ENCODE peak calls at places on chromosomes 7 and 10, in eight cellular contexts. K is HCT116, W is endothelial cell of umbilical vein, B is suprapubic skin, G is prostate gland, C is transverse colon, Q is GM12878, E is sigmoid colon. Z is an unnamed sample.

GRCh38 chr7:2873146-2873545 is 29.0 kb upstream of the GNA12 start:
- DNase-seq in K (no peak), W (no peak), B (no peak), G (no peak), C (no peak), Q (no peak), E (no peak), Z (no peak)

GRCh38 chr7:70775570-70776156 is 356.3 kb upstream of the GALNT17 start:
- DNase-seq in K (no peak), W (no peak), B (no peak), G (no peak), C (no peak), Q (peak), E (no peak), Z (no peak)

GRCh38 chr7:593324-594115 is 73.9 kb upstream of the PDGFA start:
- DNase-seq in K (no peak), W (no peak), B (no peak), G (no peak), C (no peak), Q (peak), E (no peak), Z (no peak)

GRCh38 chr10:59954296-59954695 is 47.9 kb upstream of the CCDC6 start:
- DNase-seq in K (no peak), W (no peak), B (no peak), G (no peak), C (no peak), Q (no peak), E (no peak), Z (no peak)

GRCh38 chr10:75432176-75432575 is 752 bp downstream of the LRMDA start:
- DNase-seq in K (no peak), W (no peak), B (no peak), G (no peak), C (no peak), Q (no peak), E (no peak), Z (no peak)

GRCh38 chr7:116953727-116954442 is 584 bp downstream of the ST7 start:
- DNase-seq in K (peak), W (peak), B (peak), G (peak), C (peak), Q (no peak), E (peak), Z (peak)

GRCh38 chr7:147804032-147804431 is 786.5 kb upstream of the C7orf33 start:
- DNase-seq in K (no peak), W (no peak), B (no peak), G (no peak), C (no peak), Q (no peak), E (no peak), Z (no peak)

GRCh38 chr10:103582331-103583123 is 89.0 kb downstream of the NEURL1 start:
- DNase-seq in K (no peak), W (no peak), B (no peak), G (no peak), C (no peak), Q (no peak), E (no peak), Z (no peak)

GRCh38 chr10:101310528-101311439 is 43.2 kb upstream of the BTRC start:
- DNase-seq in K (no peak), W (no peak), B (no peak), G (no peak), C (no peak), Q (no peak), E (no peak), Z (no peak)

GRCh38 chr7:29483219-29484104 is 80.2 kb upstream of the PRR15 start:
- DNase-seq in K (no peak), W (no peak), B (no peak), G (no peak), C (no peak), Q (no peak), E (peak), Z (no peak)

GRCh38 chr10:116757246-116757645 is 14.9 kb upstream of the HSPA12A start:
- DNase-seq in K (no peak), W (no peak), B (no peak), G (no peak), C (no peak), Q (no peak), E (peak), Z (no peak)

GRCh38 chr7:130141858-130142653 is 63.1 kb downstream of the TMEM209 start:
- DNase-seq in K (no peak), W (no peak), B (no peak), G (no peak), C (no peak), Q (no peak), E (no peak), Z (no peak)

GRCh38 chr7:47783456-47784240 is 164.6 kb downstream of the PKD1L1 start:
- DNase-seq in K (peak), W (peak), B (no peak), G (no peak), C (no peak), Q (no peak), E (peak), Z (no peak)

GRCh38 chr7:129887865-129888264 is 64.9 kb downstream of the UBE2H start:
- DNase-seq in K (no peak), W (no peak), B (no peak), G (no peak), C (no peak), Q (no peak), E (no peak), Z (no peak)

GRCh38 chr10:46251857-46252847 is 34.6 kb upstream of the ANTXRL start:
- DNase-seq in K (no peak), W (no peak), B (peak), G (no peak), C (no peak), Q (no peak), E (peak), Z (peak)

GRCh38 chr7:13032524-13032923 is 345.1 kb downstream of the ARL4A start:
- DNase-seq in K (no peak), W (peak), B (no peak), G (no peak), C (no peak), Q (no peak), E (no peak), Z (no peak)

GRCh38 chr7:43769791-43770465 is 11.4 kb downstream of the BLVRA start:
- DNase-seq in K (no peak), W (no peak), B (no peak), G (no peak), C (no peak), Q (no peak), E (no peak), Z (no peak)

GRCh38 chr10:118027397-118027796 is 19.3 kb downstream of the RAB11FIP2 start:
- DNase-seq in K (no peak), W (no peak), B (no peak), G (no peak), C (no peak), Q (no peak), E (no peak), Z (no peak)

GRCh38 chr10:101060951-101061813 is 607 bp upstream of the KAZALD1 start:
- DNase-seq in K (peak), W (peak), B (peak), G (peak), C (peak), Q (peak), E (peak), Z (peak)

GRCh38 chr10:97399843-97400545 is 1.1 kb downstream of the RRP12 start:
- DNase-seq in K (peak), W (peak), B (no peak), G (peak), C (peak), Q (no peak), E (no peak), Z (no peak)

GRCh38 chr7:74453321-74454011 is at the start of gene GTF2IRD1:
- DNase-seq in K (no peak), W (peak), B (no peak), G (peak), C (peak), Q (no peak), E (peak), Z (peak)

GRCh38 chr10:690227-691161 is 1.0 kb upstream of the DIP2C start:
- DNase-seq in K (no peak), W (no peak), B (peak), G (no peak), C (no peak), Q (no peak), E (no peak), Z (no peak)

GRCh38 chr7:151381333-151382078 is 28.3 kb downstream of the WDR86 start:
- DNase-seq in K (no peak), W (no peak), B (no peak), G (no peak), C (peak), Q (no peak), E (no peak), Z (no peak)

GRCh38 chr7:101169838-101170531 is 4.6 kb upstream of the VGF start:
- DNase-seq in K (no peak), W (peak), B (peak), G (peak), C (peak), Q (no peak), E (no peak), Z (peak)

GRCh38 chr10:24825551-24825950 is 101.9 kb upstream of the ARHGAP21 start:
- DNase-seq in K (no peak), W (peak), B (no peak), G (no peak), C (no peak), Q (no peak), E (no peak), Z (no peak)

GRCh38 chr7:49852619-49853462 is 79.4 kb downstream of the VWC2 start:
- DNase-seq in K (peak), W (no peak), B (no peak), G (peak), C (peak), Q (no peak), E (no peak), Z (no peak)

GRCh38 chr7:107538001-107538400 is 25.7 kb downstream of the COG5 start:
- DNase-seq in K (no peak), W (no peak), B (no peak), G (no peak), C (peak), Q (no peak), E (no peak), Z (no peak)

GRCh38 chr10:63415635-63416244 is 50.0 kb downstream of the JMJD1C start:
- DNase-seq in K (no peak), W (peak), B (no peak), G (no peak), C (no peak), Q (no peak), E (no peak), Z (no peak)

GRCh38 chr10:48251525-48252353 is 22.8 kb downstream of the FRMPD2 start:
- DNase-seq in K (no peak), W (no peak), B (no peak), G (peak), C (peak), Q (no peak), E (peak), Z (no peak)

GRCh38 chr7:91694221-91694856 is 186.2 kb downstream of the MTERF1 start:
- DNase-seq in K (no peak), W (no peak), B (no peak), G (no peak), C (no peak), Q (no peak), E (no peak), Z (no peak)

GRCh38 chr10:323651-324293 is 188.5 kb downstream of the ZMYND11 start:
- DNase-seq in K (peak), W (peak), B (peak), G (no peak), C (peak), Q (peak), E (peak), Z (no peak)

GRCh38 chr10:131453772-131454634 is 142.5 kb upstream of the TCERG1L start:
- DNase-seq in K (peak), W (no peak), B (peak), G (peak), C (peak), Q (no peak), E (no peak), Z (peak)

GRCh38 chr7:51058764-51059163 is 257.8 kb downstream of the COBL start:
- DNase-seq in K (no peak), W (no peak), B (no peak), G (no peak), C (no peak), Q (no peak), E (no peak), Z (no peak)

GRCh38 chr7:87001214-87001613 is 58.2 kb downstream of the ELAPOR2 start:
- DNase-seq in K (no peak), W (peak), B (no peak), G (no peak), C (no peak), Q (no peak), E (no peak), Z (no peak)

GRCh38 chr10:55410415-55410885 is 609.4 kb upstream of the PCDH15 start:
- DNase-seq in K (no peak), W (peak), B (no peak), G (peak), C (peak), Q (no peak), E (no peak), Z (peak)

GRCh38 chr10:78457804-78458483 is 424.3 kb downstream of the RPS24 start:
- DNase-seq in K (no peak), W (peak), B (no peak), G (no peak), C (no peak), Q (no peak), E (peak), Z (no peak)

GRCh38 chr7:21996641-21997040 is 50.9 kb upstream of the CDCA7L start:
- DNase-seq in K (no peak), W (peak), B (no peak), G (no peak), C (no peak), Q (no peak), E (no peak), Z (no peak)

GRCh38 chr7:153564391-153564790 is 487.8 kb upstream of the DPP6 start:
- DNase-seq in K (no peak), W (no peak), B (no peak), G (no peak), C (no peak), Q (no peak), E (no peak), Z (no peak)

GRCh38 chr7:117025891-117026290 is 72.6 kb downstream of the ST7 start:
- DNase-seq in K (no peak), W (peak), B (no peak), G (no peak), C (no peak), Q (no peak), E (no peak), Z (no peak)

GRCh38 chr10:133276435-133277201 is at the start of gene ADAM8:
- DNase-seq in K (no peak), W (no peak), B (no peak), G (no peak), C (peak), Q (no peak), E (no peak), Z (no peak)
- TF ChIP-seq POLR2A in K (no peak), W (no peak), B (no peak), G (peak), C (no peak), Q (peak), E (no peak), Z (no peak)

GRCh38 chr7:99453105-99453504 is 12.9 kb downstream of the ATP5MF start:
- DNase-seq in K (no peak), W (no peak), B (no peak), G (no peak), C (no peak), Q (no peak), E (no peak), Z (no peak)
- TF ChIP-seq POLR2AphosphoS5 in K (no peak), W (no peak), B (no peak), G (no peak), C (no peak), Q (no peak), E (no peak), Z (no peak)

DNA sequence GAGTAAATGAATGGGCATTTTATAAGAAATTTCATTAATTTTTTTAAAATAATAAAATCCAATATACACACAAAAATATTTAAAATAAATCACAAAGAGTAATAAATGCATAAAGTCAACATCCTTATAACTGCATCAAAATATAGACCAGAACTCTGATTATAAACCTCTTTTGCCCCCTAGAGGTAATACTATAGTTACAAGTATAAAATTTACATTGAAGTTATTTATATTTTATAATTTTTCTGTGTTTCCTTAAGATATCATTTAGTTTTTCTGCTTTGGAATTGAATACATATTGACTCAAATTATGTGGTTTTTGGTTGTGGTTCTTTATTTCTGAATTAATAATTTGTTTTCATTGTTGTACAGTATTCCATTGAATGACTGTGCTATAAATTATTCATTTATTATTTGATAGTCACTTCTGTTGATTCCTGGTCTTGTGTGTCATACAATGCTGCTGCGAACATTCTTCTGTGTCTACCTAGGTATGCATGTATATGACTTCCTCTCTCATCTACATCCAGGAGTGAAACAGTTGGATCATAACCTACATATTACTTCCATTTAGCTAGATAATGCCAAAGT is 673.6 kb downstream of the IPMK start:
- DNase-seq in K (no peak), W (no peak), B (no peak), G (no peak), C (no peak), Q (no peak), E (no peak), Z (no peak)
- TF ChIP-seq POLR2A in K (no peak), W (no peak), B (no peak), G (no peak), C (no peak), Q (no peak), E (no peak), Z (no peak)

DNA sequence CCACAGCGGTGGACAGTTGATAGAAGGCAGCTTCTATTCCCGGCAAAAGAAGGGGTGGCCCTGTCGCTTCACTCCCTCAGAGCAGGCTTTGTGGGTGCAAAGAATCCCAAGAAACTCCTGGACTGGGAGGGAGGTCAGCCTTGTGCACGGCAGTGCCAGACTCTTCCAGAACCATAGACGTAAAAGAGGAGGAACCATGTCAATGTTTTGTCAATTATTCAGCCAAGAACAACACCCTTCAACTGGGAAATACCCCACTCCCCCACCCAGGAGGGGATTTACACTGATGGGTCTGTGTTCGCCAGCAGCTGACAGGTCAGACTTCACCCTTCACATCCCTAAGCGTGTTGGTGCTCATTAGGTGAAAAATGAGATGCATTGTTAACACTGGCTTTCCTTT is 116.8 kb upstream of the BMPER start:
- DNase-seq in K (no peak), W (no peak), B (no peak), G (no peak), C (no peak), Q (no peak), E (no peak), Z (no peak)
- TF ChIP-seq POLR2AphosphoS5 in K (no peak), W (no peak), B (no peak), G (no peak), C (no peak), Q (no peak), E (no peak), Z (no peak)

GRCh38 chr10:51074238-51075028 is at the start of gene PRKG1:
- DNase-seq in K (no peak), W (peak), B (peak), G (peak), C (peak), Q (no peak), E (peak), Z (peak)
- TF ChIP-seq POLR2A in K (no peak), W (no peak), B (no peak), G (no peak), C (peak), Q (no peak), E (peak), Z (no peak)

DNA sequence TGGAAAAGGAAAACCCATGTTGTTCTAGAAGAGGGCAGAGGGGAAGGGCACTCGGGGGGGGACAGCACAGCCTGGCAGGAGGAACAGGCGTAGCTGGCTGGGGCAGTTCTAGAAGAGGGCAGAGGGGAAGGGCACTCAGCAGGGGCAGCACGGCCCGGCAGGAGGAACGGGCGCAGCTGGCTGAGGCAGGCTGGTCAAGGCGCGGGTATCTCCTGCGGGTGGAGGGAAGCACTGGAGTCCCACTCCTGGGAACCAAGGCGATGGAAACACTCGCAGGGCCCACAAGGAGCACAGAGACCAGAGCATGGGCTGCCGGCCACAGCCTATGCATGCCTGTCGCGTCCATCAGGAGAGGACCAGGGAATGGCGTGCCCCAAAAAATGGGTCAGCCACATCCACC is 36.7 kb downstream of the PAPOLB start:
- DNase-seq in K (no peak), W (no peak), B (peak), G (no peak), C (no peak), Q (no peak), E (no peak), Z (no peak)
- TF ChIP-seq POLR2AphosphoS5 in K (no peak), W (no peak), B (no peak), G (no peak), C (no peak), Q (no peak), E (no peak), Z (no peak)

GRCh38 chr7:56033671-56034432 is 17.4 kb downstream of the PSPH start:
- DNase-seq in K (peak), W (peak), B (no peak), G (peak), C (peak), Q (peak), E (peak), Z (peak)
- TF ChIP-seq POLR2A in K (no peak), W (peak), B (no peak), G (no peak), C (no peak), Q (peak), E (no peak), Z (no peak)

DNA sequence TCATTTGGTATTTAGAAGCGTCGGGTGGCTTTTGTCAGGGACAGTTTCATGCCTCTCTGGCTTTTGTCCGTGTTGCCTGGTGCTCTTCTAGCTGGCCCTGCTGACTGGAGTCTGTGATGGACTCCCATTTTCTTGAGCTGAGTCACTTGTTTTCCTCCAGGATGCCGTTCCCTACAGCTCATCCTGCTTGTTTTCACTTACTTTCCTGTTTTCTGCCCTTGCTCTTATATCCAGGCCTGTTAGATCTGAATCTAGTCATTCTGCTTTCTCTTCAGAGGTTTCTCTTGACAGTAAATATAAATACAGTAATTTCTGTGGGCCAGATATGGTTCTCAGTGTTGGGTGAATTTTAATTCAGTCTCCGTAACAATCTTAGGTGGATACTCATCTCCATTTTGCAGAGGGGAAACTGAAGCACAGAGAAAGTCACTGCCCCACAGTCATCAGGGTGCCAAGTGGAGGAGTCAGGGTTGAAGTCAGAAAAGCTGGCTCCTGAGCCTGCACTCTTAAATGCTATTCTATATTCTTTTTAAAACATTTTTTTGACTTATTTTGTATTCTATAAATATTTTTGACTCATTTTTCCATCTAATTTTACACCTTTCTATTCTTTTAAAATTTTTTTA is 85.4 kb downstream of the CCNY start:
- DNase-seq in K (peak), W (peak), B (no peak), G (no peak), C (peak), Q (no peak), E (peak), Z (no peak)
- TF ChIP-seq POLR2AphosphoS5 in K (no peak), W (peak), B (no peak), G (peak), C (peak), Q (no peak), E (peak), Z (no peak)

Z was measured in breast epithelium.